ENCODE peak calls at places on chromosomes 11 and 22, in six cellular contexts. F, T, B, Q, G and Z are unnamed samples.

GRCh38 chr11:125338886-125339811 is 156.9 kb downstream of the FEZ1 start:
- DNase-seq in B (no peak), T (no peak), G (no peak), F (no peak), Q (no peak), Z (no peak)

GRCh38 chr22:43996170-43996980 is 27.7 kb upstream of the PARVB start:
- DNase-seq in G (peak), B (peak), Q (peak), F (peak), T (peak), Z (peak)

GRCh38 chr22:49433717-49434611 is 393.7 kb downstream of the BRD1 start:
- DNase-seq in Q (no peak), F (no peak), G (peak), T (no peak), B (no peak), Z (no peak)

GRCh38 chr11:45105233-45105992 is 41.0 kb upstream of the PRDM11 start:
- DNase-seq in T (peak), Q (peak), G (peak), B (peak), F (peak), Z (peak)

GRCh38 chr22:20567371-20567847 is 60.0 kb downstream of the MED15 start:
- DNase-seq in B (peak), F (peak), Q (no peak), T (no peak), G (no peak), Z (no peak)

GRCh38 chr11:96188625-96189006 is 154.4 kb downstream of the MAML2 start:
- DNase-seq in F (no peak), T (no peak), Q (no peak), B (peak), G (no peak), Z (no peak)

GRCh38 chr11:82937554-82937953 is 36.0 kb downstream of the DDIAS start:
- DNase-seq in B (no peak), Q (no peak), T (no peak), F (no peak), G (no peak), Z (no peak)

GRCh38 chr22:24451162-24451561 is 23.8 kb downstream of the ADORA2A start:
- DNase-seq in G (no peak), T (no peak), F (no peak), B (no peak), Q (no peak), Z (no peak)

GRCh38 chr11:120023551-120023950 is 114.4 kb downstream of the TRIM29 start:
- DNase-seq in G (peak), T (no peak), F (no peak), B (no peak), Q (no peak), Z (no peak)

GRCh38 chr11:105401269-105401809 is 208.5 kb upstream of the GRIA4 start:
- DNase-seq in G (no peak), B (no peak), Q (no peak), F (no peak), T (no peak), Z (no peak)

GRCh38 chr11:35372565-35373283 is 46.6 kb downstream of the SLC1A2 start:
- DNase-seq in T (no peak), F (no peak), B (no peak), Q (no peak), G (no peak), Z (no peak)

GRCh38 chr11:125995313-125995712 is 49.5 kb downstream of the VSIG10L2 start:
- DNase-seq in G (no peak), F (no peak), Q (peak), T (no peak), B (peak), Z (no peak)

GRCh38 chr11:61814242-61814957 is 2.4 kb downstream of the FADS1 start:
- DNase-seq in Q (no peak), F (no peak), G (no peak), B (peak), T (no peak), Z (no peak)

GRCh38 chr11:112625816-112626215 is 335.4 kb upstream of the NCAM1 start:
- DNase-seq in Q (no peak), F (no peak), G (no peak), T (no peak), B (no peak), Z (no peak)

GRCh38 chr11:86484164-86484794 is 109.6 kb downstream of the CCDC81 start:
- DNase-seq in B (no peak), Q (no peak), G (peak), F (no peak), T (no peak), Z (no peak)

GRCh38 chr11:69240332-69241074 is 53.5 kb upstream of the MYEOV start:
- DNase-seq in G (peak), F (no peak), T (no peak), B (peak), Q (no peak), Z (no peak)